ENCODE peak calls at places on chromosomes 16 and 17, in eight cellular contexts. L is body of pancreas, C is fibroblast of lung, N is cardiac muscle cell, D is heart right ventricle, S is thyroid gland, Z is prostate gland, I is brain microvascular endothelial cell. H is an unnamed sample. For H3K27me3, the result is how much of the 10 kb centered on the place peaks cover.

GRCh38 chr16:67240506-67240905 is 6.8 kb downstream of the FHOD1 start:
- DNase-seq in L (no peak), C (no peak), N (no peak), D (no peak), S (peak), Z (no peak), I (peak), H (no peak)

GRCh38 chr17:77475012-77475976 is 334.5 kb downstream of the SEC14L1 start:
- DNase-seq in L (no peak), C (peak), N (peak), D (peak), S (no peak), Z (no peak), I (peak), H (no peak)

GRCh38 chr16:287298-287811 is 4.4 kb downstream of the PDIA2 start:
- DNase-seq in L (peak), C (no peak), N (no peak), D (no peak), S (no peak), Z (no peak), I (no peak), H (no peak)

GRCh38 chr17:823501-823902 is 41.3 kb downstream of the MRM3 start:
- DNase-seq in L (no peak), C (no peak), N (no peak), D (no peak), S (no peak), Z (no peak), I (no peak), H (no peak)

GRCh38 chr17:50518265-50519023 is 10.2 kb downstream of the MYCBPAP start:
- DNase-seq in L (peak), C (no peak), N (peak), D (no peak), S (peak), Z (no peak), I (no peak), H (no peak)

GRCh38 chr16:67016681-67017450 is 12.1 kb upstream of the CBFB start:
- DNase-seq in L (no peak), C (no peak), N (no peak), D (no peak), S (no peak), Z (no peak), I (no peak), H (no peak)

GRCh38 chr17:40914456-40914855 is 23.0 kb downstream of the KRT23 start:
- DNase-seq in L (no peak), C (no peak), N (no peak), D (no peak), S (no peak), Z (no peak), I (no peak), H (no peak)

GRCh38 chr16:66660422-66661209 is 35.9 kb downstream of the CMTM4 start:
- DNase-seq in L (peak), C (peak), N (peak), D (peak), S (peak), Z (peak), I (peak), H (peak)

GRCh38 chr17:10059684-10060211 is 138.7 kb downstream of the GAS7 start:
- DNase-seq in L (no peak), C (peak), N (peak), D (peak), S (no peak), Z (no peak), I (no peak), H (peak)

GRCh38 chr16:69889295-69889964 is 61.7 kb upstream of the CLEC18A start:
- DNase-seq in L (no peak), C (no peak), N (no peak), D (no peak), S (no peak), Z (no peak), I (no peak), H (no peak)

GRCh38 chr17:81411305-81411704 is 16.0 kb downstream of the BAHCC1 start:
- DNase-seq in L (no peak), C (no peak), N (no peak), D (no peak), S (no peak), Z (no peak), I (no peak), H (no peak)

GRCh38 chr16:51153275-51153991 is 2.4 kb upstream of the SALL1 start:
- DNase-seq in L (no peak), C (peak), N (no peak), D (no peak), S (no peak), Z (no peak), I (no peak), H (no peak)
- H3K27me3 ChIP-seq in L (half or more), C (half or more), N (under half), D (half or more), S (under half), Z (under half), I (half or more), H (half or more)

GRCh38 chr17:67862614-67863217 is 37.4 kb downstream of the BPTF start:
- DNase-seq in L (no peak), C (no peak), N (no peak), D (no peak), S (no peak), Z (no peak), I (no peak), H (no peak)
- TF ChIP-seq CTCF in L (no peak), C (peak), N (peak), D (no peak), S (no peak), Z (no peak), I (peak), H (no peak)

GRCh38 chr16:3274490-3274889 is 8.8 kb upstream of the ZNF263 start:
- DNase-seq in L (no peak), C (no peak), N (no peak), D (no peak), S (no peak), Z (no peak), I (no peak), H (no peak)
- H3K27me3 ChIP-seq in L (under half), C (under half), N (under half), D (under half), S (under half), Z (under half), I (under half), H (under half)

DNA sequence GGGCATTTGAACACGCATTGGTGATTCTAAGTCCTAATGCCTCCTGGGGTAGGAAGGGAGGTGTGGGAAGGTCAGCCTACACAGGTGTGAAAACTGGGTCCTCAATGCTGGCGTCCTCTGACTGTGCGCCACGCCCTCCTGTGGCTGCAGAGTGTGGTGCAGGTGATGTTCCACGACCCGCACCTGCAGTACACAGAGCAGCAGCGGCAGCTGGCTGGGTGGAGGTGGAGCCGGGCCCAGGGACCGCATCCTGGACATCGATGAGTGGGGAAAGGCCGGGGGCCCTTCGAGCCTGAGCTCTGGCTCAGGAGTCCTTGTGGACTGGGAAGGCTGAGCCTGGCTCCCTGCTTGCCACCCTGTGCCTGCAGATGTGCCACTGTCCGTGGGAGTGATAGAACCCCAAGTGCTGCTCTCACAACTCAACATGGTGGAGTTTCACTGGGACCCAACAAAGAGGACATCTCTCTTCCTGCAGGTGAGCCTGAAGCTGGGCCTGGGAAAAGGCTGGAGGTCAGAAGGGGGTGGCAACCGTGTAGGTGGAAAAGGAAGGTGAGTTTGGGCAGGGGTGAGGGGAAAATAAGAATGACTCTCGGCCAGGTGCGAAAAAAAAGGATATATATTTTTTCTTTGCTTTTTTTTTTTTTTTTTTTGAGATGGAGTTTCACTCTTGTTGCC is 14.0 kb upstream of the STAC2 start:
- DNase-seq in L (peak), C (no peak), N (no peak), D (peak), S (peak), Z (no peak), I (no peak), H (no peak)
- TF ChIP-seq CTCF in L (peak), C (peak), N (peak), D (no peak), S (no peak), Z (peak), I (peak), H (peak)

H was measured in left ventricle myocardium inferior.